ENCODE peak calls at places on chromosomes 16 and 17, in seven cellular contexts. C is IMR-90, L is mesenchymal stem cell, G is mesendoderm, Y is neuronal stem cell, J is H9, D is H1. M is an unnamed sample. For H3K4me1, the result is how much of the 10 kb centered on the place peaks cover.

GRCh38 chr16:86405319-86405718 is 105.0 kb upstream of the FOXF1 start:
- DNase-seq in C (peak), L (peak), G (no peak), Y (no peak), J (no peak), D (no peak), M (no peak)

GRCh38 chr16:28983644-28984043 is 1.2 kb upstream of the LAT start:
- DNase-seq in C (no peak), L (no peak), G (no peak), Y (no peak), J (no peak), D (no peak), M (no peak)

GRCh38 chr17:65123757-65124675 is 13.2 kb upstream of the RGS9 start:
- DNase-seq in C (peak), L (peak), G (no peak), Y (no peak), J (no peak), D (no peak), M (no peak)

GRCh38 chr16:89629827-89630610 is 16.6 kb downstream of the DPEP1 start:
- DNase-seq in C (no peak), L (no peak), G (no peak), Y (no peak), J (no peak), D (no peak), M (peak)

GRCh38 chr17:39462644-39463375 is 1.5 kb downstream of the CDK12 start:
- DNase-seq in C (peak), L (peak), G (peak), Y (no peak), J (no peak), D (peak), M (no peak)

GRCh38 chr17:42378597-42379594 is 9.3 kb downstream of the STAT3 start:
- DNase-seq in C (peak), L (peak), G (no peak), Y (no peak), J (no peak), D (no peak), M (peak)

GRCh38 chr17:36723459-36723858 is 122.1 kb downstream of the MRM1 start:
- DNase-seq in C (no peak), L (no peak), G (no peak), Y (no peak), J (no peak), D (no peak), M (no peak)

GRCh38 chr17:42520540-42520951 is 15.5 kb upstream of the NAGLU start:
- DNase-seq in C (no peak), L (no peak), G (peak), Y (no peak), J (peak), D (peak), M (no peak)

GRCh38 chr17:82399601-82400101 is 18.5 kb upstream of the HEXD start:
- DNase-seq in C (no peak), L (no peak), G (no peak), Y (no peak), J (no peak), D (no peak), M (no peak)

GRCh38 chr17:55295411-55296170 is 30.8 kb downstream of the HLF start:
- DNase-seq in C (peak), L (peak), G (peak), Y (peak), J (peak), D (peak), M (peak)

GRCh38 chr16:57775661-57776469 is 26.4 kb downstream of the KIFC3 start:
- DNase-seq in C (no peak), L (peak), G (peak), Y (peak), J (peak), D (peak), M (no peak)

GRCh38 chr17:33469911-33470310 is 176.8 kb upstream of the ASIC2 start:
- DNase-seq in C (peak), L (peak), G (no peak), Y (no peak), J (no peak), D (no peak), M (peak)

GRCh38 chr17:8720596-8720995 is 24.0 kb downstream of the CCDC42 start:
- DNase-seq in C (no peak), L (no peak), G (no peak), Y (no peak), J (no peak), D (no peak), M (no peak)

GRCh38 chr17:73508057-73508930 is 136.0 kb downstream of the SDK2 start:
- DNase-seq in C (no peak), L (no peak), G (no peak), Y (no peak), J (no peak), D (no peak), M (no peak)

GRCh38 chr16:89171216-89172170 is at the start of gene CDH15:
- DNase-seq in C (peak), L (peak), G (peak), Y (peak), J (peak), D (peak), M (peak)

GRCh38 chr16:74449470-74449869 is 28.2 kb upstream of the CLEC18B start:
- DNase-seq in C (peak), L (peak), G (peak), Y (no peak), J (no peak), D (no peak), M (no peak)

GRCh38 chr16:11498683-11499082 is 88.0 kb downstream of the LITAF start:
- DNase-seq in C (no peak), L (no peak), G (no peak), Y (no peak), J (no peak), D (no peak), M (no peak)

GRCh38 chr16:77443834-77444460 is 9.1 kb upstream of the ADAMTS18 start:
- DNase-seq in C (no peak), L (no peak), G (no peak), Y (no peak), J (no peak), D (no peak), M (no peak)

GRCh38 chr16:77452243-77452642 is 17.4 kb upstream of the ADAMTS18 start:
- DNase-seq in C (no peak), L (no peak), G (no peak), Y (no peak), J (no peak), D (no peak), M (no peak)

GRCh38 chr16:77450790-77451487 is 16.1 kb upstream of the ADAMTS18 start:
- DNase-seq in C (no peak), L (no peak), G (no peak), Y (no peak), J (no peak), D (no peak), M (no peak)

GRCh38 chr16:77445321-77445720 is 10.5 kb upstream of the ADAMTS18 start:
- DNase-seq in C (no peak), L (no peak), G (no peak), Y (no peak), J (no peak), D (no peak), M (no peak)

GRCh38 chr16:77449208-77449607 is 14.4 kb upstream of the ADAMTS18 start:
- DNase-seq in C (no peak), L (no peak), G (no peak), Y (no peak), J (no peak), D (no peak), M (no peak)
- H2BK120ac ChIP-seq in C (no peak), L (no peak), G (no peak), Y (no peak), J (no peak), D (no peak), M (no peak)

GRCh38 chr17:78372811-78373210 is 5.6 kb upstream of the PGS1 start:
- DNase-seq in C (no peak), L (no peak), G (no peak), Y (no peak), J (no peak), D (no peak), M (peak)
- H3K9ac ChIP-seq in C (no peak), L (peak), G (no peak), Y (no peak), J (no peak), D (peak), M (no peak)

GRCh38 chr17:76872874-76873221 is 4.6 kb downstream of the MGAT5B start:
- DNase-seq in C (no peak), L (no peak), G (no peak), Y (no peak), J (no peak), D (no peak), M (no peak)

GRCh38 chr17:76873856-76874255 is 5.7 kb downstream of the MGAT5B start:
- DNase-seq in C (peak), L (peak), G (no peak), Y (no peak), J (no peak), D (no peak), M (no peak)

GRCh38 chr17:76872221-76872873 is 4.1 kb downstream of the MGAT5B start:
- DNase-seq in C (peak), L (peak), G (no peak), Y (no peak), J (no peak), D (no peak), M (peak)

GRCh38 chr17:76869878-76870714 is 1.9 kb downstream of the MGAT5B start:
- DNase-seq in C (peak), L (peak), G (peak), Y (no peak), J (peak), D (peak), M (no peak)

GRCh38 chr17:76871668-76872067 is 3.5 kb downstream of the MGAT5B start:
- DNase-seq in C (no peak), L (no peak), G (no peak), Y (no peak), J (no peak), D (no peak), M (no peak)
- H3K4me1 ChIP-seq in C (under half), L (half or more), G (under half), Y (under half), J (under half), D (under half), M (under half)

GRCh38 chr16:78970650-78971049 is 629.9 kb downstream of the MAF start:
- DNase-seq in C (no peak), L (no peak), G (no peak), Y (no peak), J (no peak), D (no peak), M (no peak)

GRCh38 chr16:78962457-78962929 is 638.0 kb downstream of the MAF start:
- DNase-seq in C (no peak), L (no peak), G (no peak), Y (no peak), J (no peak), D (no peak), M (no peak)

GRCh38 chr16:78973041-78973440 is 627.5 kb downstream of the MAF start:
- DNase-seq in C (no peak), L (no peak), G (no peak), Y (no peak), J (no peak), D (no peak), M (peak)

GRCh38 chr16:78967948-78968347 is 632.6 kb downstream of the MAF start:
- DNase-seq in C (no peak), L (no peak), G (no peak), Y (no peak), J (no peak), D (no peak), M (no peak)
- H2BK120ac ChIP-seq in C (no peak), L (no peak), G (no peak), Y (no peak), J (no peak), D (no peak), M (no peak)

GRCh38 chr17:79811036-79811887 is 14.4 kb upstream of the CBX8 start:
- DNase-seq in C (no peak), L (no peak), G (no peak), Y (no peak), J (peak), D (peak), M (peak)

GRCh38 chr17:79809530-79810137 is 12.8 kb upstream of the CBX8 start:
- DNase-seq in C (no peak), L (no peak), G (no peak), Y (no peak), J (peak), D (peak), M (no peak)

GRCh38 chr17:79806863-79807720 is 10.2 kb upstream of the CBX8 start:
- DNase-seq in C (no peak), L (no peak), G (no peak), Y (no peak), J (no peak), D (no peak), M (no peak)

GRCh38 chr17:79810138-79811027 is 13.5 kb upstream of the CBX8 start:
- DNase-seq in C (peak), L (peak), G (peak), Y (no peak), J (peak), D (peak), M (peak)

DNA sequence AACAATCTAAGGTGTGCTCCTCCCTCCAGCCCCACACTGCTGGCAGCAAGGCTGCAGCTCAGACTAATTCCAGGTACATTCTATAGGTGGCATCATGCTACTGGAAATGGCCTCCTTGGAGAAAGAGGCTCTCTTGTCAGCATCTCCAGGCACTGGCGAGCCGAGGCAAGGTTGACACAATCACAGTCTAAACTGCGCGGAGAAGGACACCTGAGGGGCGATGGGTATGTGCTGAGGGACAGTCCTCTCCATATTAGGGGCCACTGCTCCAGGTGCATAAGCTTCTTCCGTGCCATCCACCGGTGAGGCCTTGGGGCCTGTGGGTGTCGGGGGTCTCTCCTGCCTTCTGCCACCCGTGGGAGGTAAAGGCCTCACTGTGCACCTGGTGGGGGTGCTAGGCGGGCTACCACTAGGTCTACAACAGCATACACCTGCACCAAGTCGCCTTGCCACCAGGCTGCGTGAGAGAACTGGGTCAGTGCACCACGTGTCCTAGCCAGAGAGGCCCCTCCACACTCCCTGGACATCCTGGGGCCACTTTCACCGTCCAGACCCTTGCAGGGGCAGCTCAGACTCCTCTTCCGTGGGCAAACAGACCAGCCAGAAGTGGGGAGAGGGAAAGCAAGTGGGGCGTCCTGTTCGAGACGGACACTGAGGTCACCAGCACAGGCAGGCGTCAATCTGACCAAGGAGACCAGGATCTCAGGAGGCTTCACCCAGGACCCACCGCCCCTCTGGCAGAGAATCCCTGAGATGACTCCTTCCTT is 12.1 kb upstream of the CBX8 start:
- DNase-seq in C (no peak), L (no peak), G (peak), Y (no peak), J (peak), D (peak), M (peak)
- H3K9ac ChIP-seq in C (no peak), L (no peak), G (no peak), Y (peak), J (no peak), D (no peak), M (no peak)

DNA sequence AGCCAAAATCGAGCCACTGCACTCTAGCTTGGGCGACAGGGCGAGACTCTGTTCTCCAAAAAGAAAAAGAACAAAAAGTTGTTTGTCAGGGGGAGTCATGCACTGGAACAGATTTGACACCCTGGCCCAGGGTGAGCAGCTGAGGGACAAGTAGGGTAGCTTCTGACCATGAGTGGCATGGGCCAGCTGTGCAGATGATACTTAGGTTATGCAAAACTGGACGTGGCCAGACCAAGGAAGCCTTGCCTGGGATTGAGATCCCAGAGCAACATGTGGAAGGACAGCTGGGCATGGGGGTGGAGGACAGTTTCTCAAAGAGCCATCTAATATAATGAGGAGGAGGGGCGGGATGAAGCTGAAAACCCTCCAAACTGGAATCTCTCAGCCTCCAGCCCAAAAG is 19.6 kb upstream of the SLC35B1 start:
- DNase-seq in C (no peak), L (no peak), G (no peak), Y (no peak), J (no peak), D (no peak), M (no peak)
- H3K4me1 ChIP-seq in C (under half), L (under half), G (under half), Y (under half), J (under half), D (under half), M (under half)

DNA sequence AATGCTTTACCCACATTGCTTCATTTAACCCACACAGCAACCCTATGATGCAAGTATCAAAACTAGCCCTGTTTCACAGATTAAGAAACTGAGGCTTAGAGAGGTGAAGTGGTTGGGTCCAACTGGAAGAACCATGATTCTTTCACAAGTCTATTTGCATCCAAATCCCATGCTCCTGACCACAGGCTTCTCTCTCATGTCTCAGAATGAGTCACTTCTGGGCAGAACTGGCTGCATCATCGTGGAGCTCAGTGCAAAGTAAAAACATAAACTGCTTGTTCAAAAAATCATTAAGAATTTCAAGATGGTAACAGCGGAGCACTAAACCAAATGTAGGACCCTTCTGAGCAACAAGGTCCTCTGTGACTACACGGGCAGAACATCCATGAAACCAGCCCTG is 20.2 kb upstream of the CES1 start:
- DNase-seq in C (peak), L (no peak), G (no peak), Y (no peak), J (no peak), D (no peak), M (no peak)
- H2BK120ac ChIP-seq in C (no peak), L (no peak), G (no peak), Y (no peak), J (no peak), D (no peak), M (no peak)

M was measured in trophoblast cell.